ENCODE peak calls at places on chromosomes 13 and 19, in six cellular contexts. Q is psoas muscle, C is GM23338, M is WTC11, G is IMR-90, T is heart right ventricle. N is an unnamed sample.

GRCh38 chr13:50928088-50928487 is 18.5 kb downstream of the RNASEH2B start:
- DNase-seq in M (no peak), T (no peak), G (no peak), Q (no peak), C (peak), N (no peak)

GRCh38 chr19:57558525-57558924 is 1.1 kb downstream of the ZNF550 start:
- DNase-seq in Q (no peak), T (no peak), C (peak), M (no peak), G (peak), N (no peak)

GRCh38 chr19:17159466-17160393 is 55.4 kb upstream of the USE1 start:
- DNase-seq in Q (no peak), C (peak), G (peak), T (no peak), M (peak), N (no peak)

GRCh38 chr19:19821366-19822147 is at the start of gene ZNF506:
- DNase-seq in T (peak), Q (peak), C (peak), G (peak), M (peak), N (peak)

GRCh38 chr19:2139385-2140192 is 11.8 kb downstream of the AP3D1 start:
- DNase-seq in M (no peak), T (no peak), Q (no peak), C (no peak), G (no peak), N (no peak)

GRCh38 chr19:17353386-17353785 is 16.0 kb downstream of the GTPBP3 start:
- DNase-seq in M (no peak), Q (no peak), C (no peak), T (no peak), G (no peak), N (no peak)

GRCh38 chr13:27472941-27473340 is 22.6 kb upstream of the MTIF3 start:
- DNase-seq in C (no peak), T (no peak), G (no peak), Q (no peak), M (no peak), N (no peak)

GRCh38 chr19:42277821-42278809 is 9.1 kb downstream of the CIC start:
- DNase-seq in Q (no peak), G (no peak), C (no peak), T (peak), M (no peak), N (no peak)

GRCh38 chr19:28485300-28485699 is 727.7 kb downstream of the UQCRFS1 start:
- DNase-seq in G (no peak), C (no peak), M (no peak), T (peak), Q (no peak), N (no peak)

GRCh38 chr13:102484329-102484728 is 82.5 kb upstream of the FGF14 start:
- DNase-seq in T (no peak), G (peak), Q (no peak), C (peak), M (no peak), N (no peak)

GRCh38 chr19:13983213-13983889 is 22.8 kb downstream of the RFX1 start:
- DNase-seq in G (no peak), M (no peak), Q (no peak), C (no peak), T (no peak), N (no peak)

GRCh38 chr19:6287269-6287885 is 7.6 kb upstream of the MLLT1 start:
- DNase-seq in M (no peak), Q (no peak), T (no peak), G (no peak), C (no peak), N (no peak)

GRCh38 chr13:50894042-50894441 is 15.5 kb upstream of the RNASEH2B start:
- DNase-seq in C (peak), G (no peak), T (no peak), Q (no peak), M (no peak), N (no peak)

GRCh38 chr19:43847246-43847645 is 20.1 kb downstream of the ZNF283 start:
- DNase-seq in M (no peak), T (no peak), G (no peak), C (peak), Q (no peak), N (no peak)

GRCh38 chr19:1874554-1875185 is 10.6 kb downstream of the ABHD17A start:
- DNase-seq in C (no peak), Q (no peak), G (no peak), M (no peak), T (no peak), N (no peak)

GRCh38 chr13:98327326-98328314 is 150.6 kb upstream of the RNF113B start:
- DNase-seq in Q (no peak), C (peak), T (no peak), M (peak), G (peak), N (peak)

GRCh38 chr13:40777166-40777956 is 6.4 kb upstream of the MRPS31 start:
- DNase-seq in T (peak), C (peak), Q (no peak), M (peak), G (peak), N (peak)

GRCh38 chr13:60369242-60369641 is 27.8 kb upstream of the TDRD3 start:
- DNase-seq in T (no peak), M (no peak), G (peak), C (peak), Q (no peak), N (no peak)

GRCh38 chr19:39602224-39602623 is at the start of gene LGALS13:
- DNase-seq in M (no peak), C (no peak), T (no peak), Q (no peak), G (no peak), N (no peak)

GRCh38 chr19:33446156-33446917 is 72.8 kb downstream of the CEBPG start:
- DNase-seq in C (no peak), G (peak), Q (no peak), M (peak), T (no peak), N (no peak)

GRCh38 chr19:14460935-14461334 is 14.2 kb downstream of the PTGER1 start:
- DNase-seq in C (no peak), Q (no peak), G (no peak), T (no peak), M (no peak), N (no peak)

GRCh38 chr13:29936051-29936813 is 85.8 kb upstream of the UBL3 start:
- DNase-seq in M (no peak), C (no peak), G (no peak), Q (no peak), T (no peak), N (no peak)

GRCh38 chr19:46818812-46819211 is 30.4 kb upstream of the SLC1A5 start:
- DNase-seq in G (peak), T (no peak), C (peak), Q (no peak), M (peak), N (no peak)

GRCh38 chr13:100565291-100565690 is 23.3 kb downstream of the GGACT start:
- DNase-seq in Q (no peak), M (no peak), G (no peak), C (no peak), T (no peak), N (no peak)

GRCh38 chr13:33069365-33069764 is 53.1 kb downstream of the KL start:
- DNase-seq in Q (no peak), T (no peak), C (peak), G (no peak), M (no peak), N (no peak)

GRCh38 chr13:104847863-104848262 is 1687.6 kb downstream of the EFNB2 start:
- DNase-seq in G (no peak), C (no peak), Q (no peak), M (no peak), T (no peak), N (no peak)

GRCh38 chr19:49421039-49421877 is 2.0 kb downstream of the PTH2 start:
- DNase-seq in G (peak), C (peak), T (peak), M (peak), Q (peak), N (peak)

GRCh38 chr19:7137120-7137519 is 67.6 kb downstream of the ZNF557 start:
- DNase-seq in G (no peak), T (no peak), M (no peak), C (no peak), Q (no peak), N (no peak)

GRCh38 chr19:39150807-39151206 is 25.2 kb downstream of the PAK4 start:
- DNase-seq in T (no peak), G (no peak), C (no peak), Q (no peak), M (no peak), N (no peak)

GRCh38 chr19:12052057-12052570 is 647 bp downstream of the ZNF878 start:
- DNase-seq in C (peak), G (peak), M (no peak), Q (no peak), T (no peak), N (no peak)

GRCh38 chr19:36847968-36848367 is 2.7 kb upstream of the ZNF345 start:
- DNase-seq in M (no peak), G (no peak), Q (no peak), T (no peak), C (no peak), N (no peak)

GRCh38 chr13:51844862-51845573 is at the start of gene TMEM272:
- DNase-seq in G (peak), C (peak), M (peak), T (peak), Q (peak), N (peak)

GRCh38 chr13:111177081-111177711 is 62.1 kb downstream of the ARHGEF7 start:
- DNase-seq in Q (peak), T (peak), G (peak), M (no peak), C (no peak), N (no peak)

GRCh38 chr13:111868716-111869115 is 198.2 kb upstream of the SOX1 start:
- DNase-seq in M (no peak), G (no peak), C (no peak), Q (no peak), T (no peak), N (no peak)

GRCh38 chr19:40370997-40371801 is 18.8 kb downstream of the HIPK4 start:
- DNase-seq in G (no peak), M (no peak), Q (no peak), C (no peak), T (no peak), N (no peak)

GRCh38 chr19:3808420-3809143 is 22.4 kb upstream of the MATK start:
- DNase-seq in M (no peak), T (no peak), G (no peak), C (no peak), Q (no peak), N (no peak)

GRCh38 chr19:13053761-13054604 is 48.7 kb downstream of the LYL1 start:
- DNase-seq in T (peak), M (peak), Q (peak), G (peak), C (peak), N (peak)

DNA sequence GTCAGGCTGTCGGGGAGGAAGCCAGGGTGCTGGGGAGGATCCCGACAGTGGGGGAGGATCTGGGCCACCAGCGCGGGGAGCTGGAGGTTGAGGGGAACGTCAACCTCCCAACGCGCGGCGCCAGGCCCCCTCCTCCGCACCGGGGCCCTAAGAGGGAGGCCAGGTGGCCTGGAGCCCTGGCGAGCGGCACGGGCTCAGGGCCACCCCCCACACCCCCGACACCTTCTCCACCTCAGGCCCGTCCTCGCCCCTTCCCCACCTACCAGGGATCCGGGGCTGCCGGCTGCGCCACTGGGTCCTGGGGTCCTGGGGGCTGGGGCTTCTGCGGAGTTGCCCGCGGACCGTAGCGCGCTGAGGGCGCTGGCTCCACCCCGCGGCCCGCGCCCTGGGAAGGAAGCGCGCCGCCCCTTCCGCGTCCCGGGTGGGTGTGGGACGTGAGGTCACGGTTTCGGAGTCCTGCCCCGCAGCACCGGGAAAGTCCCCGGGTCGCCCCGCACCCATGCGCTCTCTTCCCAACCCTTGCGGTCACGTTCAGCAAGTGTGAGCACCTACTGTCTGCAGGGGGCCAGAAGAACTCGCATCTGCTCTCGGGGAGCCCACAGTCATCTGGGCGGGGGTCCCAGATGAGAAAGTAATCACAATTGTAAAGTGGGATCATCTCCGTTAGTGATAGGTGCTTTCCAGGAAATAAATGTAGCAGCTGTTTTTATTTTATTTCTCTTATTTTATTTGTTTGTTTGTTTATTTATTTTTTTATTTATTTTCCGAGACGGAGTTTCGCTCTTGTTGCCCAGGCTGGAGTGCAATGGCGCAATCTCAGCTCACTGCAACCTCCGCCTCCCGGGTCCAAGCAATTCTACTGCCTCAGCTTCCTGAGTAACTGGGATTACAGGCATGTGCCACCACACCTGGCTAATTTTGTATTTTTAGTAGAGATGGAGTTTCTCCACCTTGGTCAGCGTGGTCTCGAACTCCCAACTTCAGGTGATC is at the start of gene TICAM1:
- DNase-seq in Q (peak), M (no peak), C (peak), G (peak), T (peak), N (peak)
- TF ChIP-seq CTCF in Q (no peak), M (no peak), C (no peak), G (no peak), T (peak), N (no peak)

DNA sequence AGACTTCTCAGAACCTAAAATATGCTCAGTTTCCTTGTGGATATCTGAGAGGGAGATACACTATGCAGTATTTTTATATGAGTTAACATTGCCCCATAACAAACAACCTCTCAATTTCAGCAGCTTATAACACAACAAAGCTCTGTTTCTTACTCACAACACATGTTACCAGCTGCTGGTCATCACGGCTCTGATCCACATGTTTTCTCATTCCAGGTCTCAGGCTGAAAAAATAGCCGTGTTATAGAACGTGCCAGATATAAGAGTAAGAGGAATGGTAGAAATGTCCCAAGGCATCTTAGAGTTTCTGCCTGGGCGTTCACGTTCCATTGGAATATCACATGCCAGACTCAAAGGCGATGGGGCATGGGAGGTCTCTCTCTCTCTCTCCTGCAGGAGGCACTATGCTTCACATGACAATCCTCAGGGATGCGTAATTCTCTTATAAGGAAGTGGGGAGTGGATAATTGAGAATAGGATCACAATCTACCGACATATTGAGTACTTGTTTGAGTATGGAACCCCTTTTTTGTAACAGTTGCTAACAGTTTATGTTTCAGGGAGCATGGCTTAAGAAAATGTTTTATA is 246.6 kb downstream of the NHLRC3 start:
- DNase-seq in T (no peak), M (no peak), C (peak), G (peak), Q (no peak), N (no peak)
- TF ChIP-seq CTCF in T (peak), M (no peak), C (peak), G (no peak), Q (no peak), N (no peak)

DNA sequence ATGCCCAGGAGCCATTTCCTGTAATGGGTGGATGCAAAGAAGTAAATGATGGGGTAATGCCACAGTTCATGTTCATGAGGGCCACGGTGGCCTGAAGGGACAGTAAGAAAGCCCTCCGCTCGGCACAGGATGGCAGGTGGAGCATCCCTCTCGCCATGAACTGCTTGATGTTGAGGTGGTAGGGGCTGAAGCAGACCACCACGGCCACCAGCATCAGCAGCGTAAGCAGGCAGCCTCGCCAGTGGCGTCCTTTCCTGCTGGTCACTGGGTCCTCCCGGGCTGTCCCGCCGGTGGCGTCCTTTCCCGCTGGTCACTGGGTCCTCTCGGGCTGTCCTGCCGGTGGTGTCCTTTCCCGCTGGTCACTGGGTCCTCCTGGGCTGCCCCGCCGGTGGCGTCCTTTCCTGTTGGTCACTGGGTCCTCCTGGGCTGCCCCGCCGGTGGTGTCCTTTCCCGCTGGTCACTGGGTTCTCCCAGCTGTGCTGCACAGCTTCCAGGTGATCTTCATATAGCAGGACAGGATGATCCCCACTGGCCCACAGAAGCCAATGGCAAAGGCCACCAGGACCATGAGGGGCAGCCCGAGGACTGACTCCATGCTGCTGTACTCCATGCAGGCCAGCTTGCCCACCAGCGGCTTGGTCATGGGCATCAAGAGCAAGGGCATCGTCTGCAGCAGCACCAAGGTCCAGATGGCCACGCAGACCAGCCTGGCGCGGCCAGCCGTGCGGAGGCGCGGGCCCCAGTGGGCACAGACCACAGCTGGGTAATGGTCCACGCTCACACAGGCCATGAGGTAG is 93.2 kb upstream of the TM9SF2 start:
- DNase-seq in M (no peak), Q (no peak), C (no peak), G (no peak), T (no peak), N (no peak)
- TF ChIP-seq CTCF in M (no peak), Q (no peak), C (no peak), G (no peak), T (no peak), N (no peak)

DNA sequence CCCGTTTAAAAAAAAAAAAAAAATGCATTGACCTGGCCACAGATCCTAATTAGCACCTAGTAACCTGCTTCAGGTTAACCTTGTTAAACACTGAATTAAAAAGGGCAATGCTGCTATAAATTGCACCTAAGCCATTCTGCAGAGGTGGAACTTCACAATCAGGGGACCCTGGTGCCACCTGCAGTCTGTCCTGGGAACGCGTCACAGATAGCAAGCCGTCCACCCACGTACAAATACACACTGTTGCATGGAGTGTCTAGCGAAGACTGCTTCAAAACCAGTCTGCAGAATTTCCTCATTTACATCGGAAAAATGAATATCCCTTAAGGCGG is 169.3 kb downstream of the COL4A1 start:
- DNase-seq in Q (peak), G (no peak), T (peak), M (no peak), C (no peak), N (no peak)
- TF ChIP-seq CTCF in Q (peak), G (peak), T (peak), M (no peak), C (peak), N (no peak)

DNA sequence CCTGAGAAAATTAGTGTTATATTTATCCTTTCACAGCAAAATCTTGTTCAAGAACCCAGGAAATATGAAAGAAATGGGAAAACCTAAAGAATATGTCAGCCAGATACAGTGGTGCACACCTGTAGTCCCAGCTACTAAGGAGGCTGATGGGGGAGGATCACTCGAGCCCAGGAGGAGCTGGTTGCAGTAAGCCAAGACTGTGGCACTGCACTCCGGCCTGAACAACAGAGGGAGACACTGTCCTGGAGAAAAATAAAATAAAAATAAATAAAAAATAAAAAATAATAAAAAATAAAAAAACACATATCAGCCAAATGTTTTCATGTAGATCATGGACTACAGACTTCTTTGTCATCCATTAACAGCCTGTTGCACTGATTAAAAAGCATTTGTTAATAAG is 244.8 kb upstream of the KLHL1 start:
- DNase-seq in G (no peak), T (no peak), M (no peak), C (peak), Q (no peak), N (no peak)
- TF ChIP-seq CTCF in G (no peak), T (no peak), M (no peak), C (peak), Q (no peak), N (no peak)

N was measured in endothelial cell.